ENCODE peak calls at places on chromosomes 16 and 17, in five cellular contexts. One of them, this sample, is unnamed.

GRCh38 chr17:81511800-81512559 is 619 bp downstream of the ACTG1 start:
- DNase-seq in H1: no peak
- DNase-seq in GM12878: no peak
- DNase-seq in HepG2: no peak
- DNase-seq in K562: no peak
- DNase-seq in this sample: no peak

GRCh38 chr16:81486555-81487061 is 42.0 kb downstream of the CMIP start:
- DNase-seq in GM12878: no peak
- DNase-seq in K562: no peak
- DNase-seq in HepG2: no peak
- DNase-seq in H1: no peak
- DNase-seq in this sample: no peak

GRCh38 chr16:2236362-2237075 is at the start of gene DNASE1L2:
- DNase-seq in K562: no peak
- DNase-seq in GM12878: no peak
- DNase-seq in H1: no peak
- DNase-seq in HepG2: no peak
- DNase-seq in this sample: no peak

GRCh38 chr16:56424791-56425438 is 430 bp downstream of the AMFR start:
- DNase-seq in HepG2: no peak
- DNase-seq in GM12878: no peak
- DNase-seq in H1: no peak
- DNase-seq in K562: peak; percentile 44
- DNase-seq in this sample: no peak

GRCh38 chr17:38892083-38892482 is 22.2 kb downstream of the LASP1 start:
- DNase-seq in GM12878: no peak
- DNase-seq in H1: no peak
- DNase-seq in HepG2: no peak
- DNase-seq in K562: no peak
- DNase-seq in this sample: no peak

GRCh38 chr16:252366-253337 is 18.0 kb downstream of the FAM234A start:
- DNase-seq in GM12878: peak; percentile 40
- DNase-seq in HepG2: no peak
- DNase-seq in K562: peak; percentile 79
- DNase-seq in H1: no peak
- DNase-seq in this sample: no peak

GRCh38 chr17:77948690-77949114 is 9.8 kb upstream of the TNRC6C start:
- DNase-seq in H1: no peak
- DNase-seq in K562: no peak
- DNase-seq in HepG2: peak; percentile 53
- DNase-seq in GM12878: no peak
- DNase-seq in this sample: peak; percentile 51

GRCh38 chr17:40382251-40382650 is 17.7 kb upstream of the GJD3 start:
- DNase-seq in H1: no peak
- DNase-seq in K562: no peak
- DNase-seq in GM12878: no peak
- DNase-seq in HepG2: no peak
- DNase-seq in this sample: no peak

GRCh38 chr17:45953561-45953960 is 45.5 kb upstream of the STH start:
- DNase-seq in H1: no peak
- DNase-seq in HepG2: no peak
- DNase-seq in GM12878: no peak
- DNase-seq in K562: no peak
- DNase-seq in this sample: no peak

GRCh38 chr17:10210151-10210574 is 11.8 kb upstream of the GAS7 start:
- DNase-seq in GM12878: no peak
- DNase-seq in K562: no peak
- DNase-seq in H1: peak; percentile 31
- DNase-seq in HepG2: no peak
- DNase-seq in this sample: no peak

GRCh38 chr16:20740007-20740883 is 1.4 kb downstream of the THUMPD1 start:
- DNase-seq in K562: no peak
- DNase-seq in H1: no peak
- DNase-seq in GM12878: no peak
- DNase-seq in HepG2: peak; percentile 19
- DNase-seq in this sample: no peak

GRCh38 chr17:55479903-55480302 is 31.3 kb downstream of the SMIM36 start:
- DNase-seq in K562: no peak
- DNase-seq in HepG2: no peak
- DNase-seq in GM12878: no peak
- DNase-seq in H1: no peak
- DNase-seq in this sample: no peak

GRCh38 chr16:867421-868385 is 67.2 kb upstream of the GNG13 start:
- DNase-seq in H1: no peak
- DNase-seq in HepG2: no peak
- DNase-seq in GM12878: no peak
- DNase-seq in K562: no peak
- DNase-seq in this sample: no peak

GRCh38 chr17:19389386-19389785 is 2.4 kb upstream of the MFAP4 start:
- DNase-seq in H1: no peak
- DNase-seq in K562: no peak
- DNase-seq in GM12878: no peak
- DNase-seq in HepG2: no peak
- DNase-seq in this sample: no peak

GRCh38 chr17:35684046-35684802 is 47.2 kb upstream of the RASL10B start:
- DNase-seq in H1: peak; percentile 29
- DNase-seq in GM12878: no peak
- DNase-seq in HepG2: no peak
- DNase-seq in K562: no peak
- DNase-seq in this sample: no peak

GRCh38 chr17:80116923-80117380 is 15.6 kb downstream of the GAA start:
- DNase-seq in H1: no peak
- DNase-seq in K562: no peak
- DNase-seq in HepG2: no peak
- DNase-seq in GM12878: no peak
- DNase-seq in this sample: no peak

GRCh38 chr17:80023261-80024205 is 12.1 kb downstream of the TBC1D16 start:
- DNase-seq in GM12878: no peak
- DNase-seq in K562: no peak
- DNase-seq in H1: no peak
- DNase-seq in HepG2: peak; percentile 95
- DNase-seq in this sample: no peak

GRCh38 chr17:6078370-6078950 is 8.3 kb downstream of the WSCD1 start:
- DNase-seq in HepG2: no peak
- DNase-seq in H1: no peak
- DNase-seq in K562: no peak
- DNase-seq in GM12878: no peak
- DNase-seq in this sample: no peak

GRCh38 chr17:6457688-6458190 is 13.5 kb downstream of the PIMREG start:
- DNase-seq in H1: no peak
- DNase-seq in GM12878: no peak
- DNase-seq in HepG2: peak; percentile 12
- DNase-seq in K562: no peak
- DNase-seq in this sample: no peak

GRCh38 chr16:15539197-15539596 is 103.8 kb downstream of the MARF1 start:
- DNase-seq in GM12878: no peak
- DNase-seq in H1: no peak
- DNase-seq in HepG2: peak; percentile 49
- DNase-seq in K562: peak; percentile 66
- DNase-seq in this sample: peak; percentile 43

GRCh38 chr16:89945654-89946053 is 2.9 kb upstream of the DEF8 start:
- DNase-seq in HepG2: no peak
- DNase-seq in GM12878: no peak
- DNase-seq in K562: no peak
- DNase-seq in H1: no peak
- DNase-seq in this sample: no peak

GRCh38 chr17:63626551-63627228 is 4.5 kb downstream of the MAP3K3 start:
- DNase-seq in K562: no peak
- DNase-seq in GM12878: no peak
- DNase-seq in H1: no peak
- DNase-seq in HepG2: no peak
- DNase-seq in this sample: no peak

GRCh38 chr16:66871840-66872239 is 8.5 kb upstream of the PDP2 start:
- DNase-seq in GM12878: no peak
- DNase-seq in HepG2: no peak
- DNase-seq in K562: no peak
- DNase-seq in H1: no peak
- DNase-seq in this sample: no peak

GRCh38 chr16:16016388-16016964 is 67.1 kb downstream of the ABCC1 start:
- DNase-seq in HepG2: no peak
- DNase-seq in GM12878: no peak
- DNase-seq in H1: no peak
- DNase-seq in K562: no peak
- DNase-seq in this sample: no peak

DNA sequence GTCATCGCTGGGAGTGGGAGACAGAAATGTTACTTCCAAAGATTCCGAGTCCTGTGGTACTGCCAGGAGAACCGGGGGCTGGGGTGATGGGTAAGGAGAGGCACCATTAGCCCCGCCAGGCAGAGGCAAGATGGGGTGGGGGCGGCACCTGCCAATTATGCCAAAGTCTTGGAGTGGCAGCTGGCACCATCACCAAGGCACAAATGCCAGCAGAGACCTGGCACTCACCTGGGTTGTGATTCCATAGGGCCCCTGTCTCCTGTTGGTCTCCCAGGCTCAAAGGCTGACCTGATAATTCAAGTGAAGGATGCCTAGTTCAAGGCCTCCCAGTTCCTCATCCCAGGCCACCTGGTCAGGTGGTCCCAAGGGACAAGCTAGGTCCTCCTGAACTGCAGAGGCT is 7.6 kb downstream of the NXPH3 start:
- DNase-seq in H1: no peak
- DNase-seq in GM12878: no peak
- DNase-seq in HepG2: no peak
- DNase-seq in K562: no peak
- DNase-seq in this sample: no peak
- TF ChIP-seq YY1 in H1: no peak
- TF ChIP-seq YY1 in GM12878: no peak
- TF ChIP-seq YY1 in HepG2: no peak
- TF ChIP-seq YY1 in K562: no peak
- TF ChIP-seq YY1 in this sample: no peak

GRCh38 chr17:37259030-37259735 is 116.6 kb upstream of the C17orf78 start:
- DNase-seq in K562: no peak
- DNase-seq in H1: no peak
- DNase-seq in HepG2: no peak
- DNase-seq in GM12878: no peak
- DNase-seq in this sample: no peak
- TF ChIP-seq SP1 in K562: no peak
- TF ChIP-seq SP1 in H1: no peak
- TF ChIP-seq SP1 in HepG2: no peak
- TF ChIP-seq SP1 in GM12878: no peak
- TF ChIP-seq SP1 in this sample: no peak

GRCh38 chr17:42659079-42659931 is at the start of gene TUBG2:
- DNase-seq in K562: no peak
- DNase-seq in HepG2: peak; percentile 92
- DNase-seq in GM12878: no peak
- DNase-seq in H1: peak; percentile 89
- DNase-seq in this sample: peak; percentile 80
- TF ChIP-seq POLR2A in K562: no peak
- TF ChIP-seq POLR2A in HepG2: peak; percentile 74
- TF ChIP-seq POLR2A in GM12878: peak; percentile 73
- TF ChIP-seq POLR2A in H1: no peak
- TF ChIP-seq POLR2A in this sample: peak; percentile 94

GRCh38 chr17:946510-947236 is 32.9 kb downstream of the NXN start:
- DNase-seq in H1: no peak
- DNase-seq in GM12878: no peak
- DNase-seq in HepG2: no peak
- DNase-seq in K562: no peak
- DNase-seq in this sample: no peak

GRCh38 chr17:949623-950338 is 29.8 kb downstream of the NXN start:
- DNase-seq in H1: no peak
- DNase-seq in GM12878: no peak
- DNase-seq in K562: no peak
- DNase-seq in HepG2: no peak
- DNase-seq in this sample: no peak

GRCh38 chr17:948284-948852 is 31.2 kb downstream of the NXN start:
- DNase-seq in HepG2: no peak
- DNase-seq in K562: no peak
- DNase-seq in GM12878: no peak
- DNase-seq in H1: no peak
- DNase-seq in this sample: no peak

GRCh38 chr17:944266-944665 is 35.3 kb downstream of the NXN start:
- DNase-seq in H1: no peak
- DNase-seq in HepG2: no peak
- DNase-seq in GM12878: no peak
- DNase-seq in K562: no peak
- DNase-seq in this sample: no peak

GRCh38 chr17:945672-946071 is 33.9 kb downstream of the NXN start:
- DNase-seq in H1: no peak
- DNase-seq in GM12878: no peak
- DNase-seq in HepG2: no peak
- DNase-seq in K562: no peak
- DNase-seq in this sample: no peak
- TF ChIP-seq YY1 in H1: no peak
- TF ChIP-seq YY1 in GM12878: no peak
- TF ChIP-seq YY1 in HepG2: no peak
- TF ChIP-seq YY1 in K562: no peak
- TF ChIP-seq YY1 in this sample: no peak

GRCh38 chr17:82959242-82959930 is 119.6 kb upstream of the ZNF750 start:
- DNase-seq in GM12878: no peak
- DNase-seq in HepG2: no peak
- DNase-seq in K562: no peak
- DNase-seq in H1: no peak
- DNase-seq in this sample: no peak
- TF ChIP-seq SP1 in GM12878: no peak
- TF ChIP-seq SP1 in HepG2: no peak
- TF ChIP-seq SP1 in K562: no peak
- TF ChIP-seq SP1 in H1: no peak
- TF ChIP-seq SP1 in this sample: no peak

DNA sequence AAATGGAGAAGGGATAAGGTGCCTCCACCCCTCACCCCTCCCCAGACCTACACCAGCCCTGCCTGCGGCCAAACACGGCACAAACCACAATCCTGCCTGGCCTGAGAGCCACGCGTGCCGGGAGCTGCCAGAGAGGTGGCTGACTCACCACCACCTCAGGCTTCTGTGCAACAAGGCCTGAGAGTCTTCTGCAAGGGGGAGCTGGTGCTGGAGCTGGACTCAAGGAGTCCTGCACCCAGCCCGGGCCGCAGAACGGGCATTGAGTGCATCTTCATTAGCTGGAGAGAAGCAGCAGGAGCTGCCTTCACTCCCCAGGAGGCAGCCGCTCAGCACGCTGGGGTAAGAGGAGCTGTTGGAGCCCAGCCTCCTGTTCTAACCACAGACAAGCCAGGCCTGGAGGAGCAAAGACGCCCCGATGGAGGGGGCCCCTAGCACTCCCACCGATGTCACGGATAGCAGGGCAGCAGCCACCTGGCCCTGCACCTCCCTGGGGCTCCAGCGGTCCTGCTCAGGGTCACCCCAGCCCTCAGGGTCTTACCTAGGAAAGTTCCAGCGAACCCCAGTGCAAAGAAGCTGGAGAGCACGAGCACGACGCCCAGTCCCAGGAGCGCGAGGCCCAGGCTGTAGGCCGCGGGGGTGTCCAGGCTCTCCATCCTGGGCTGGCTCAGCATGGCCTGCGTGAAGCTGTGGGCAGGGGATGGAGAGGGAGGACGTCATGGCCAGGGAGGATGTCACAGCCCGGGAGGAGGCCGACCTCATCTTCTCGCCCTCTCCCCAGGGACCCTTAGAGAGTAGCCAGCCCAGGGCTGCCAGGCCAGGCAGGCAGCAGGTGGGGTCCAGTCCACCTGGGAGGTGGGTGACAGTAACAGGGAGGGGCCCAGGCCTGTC is 16.0 kb upstream of the RASD1 start:
- DNase-seq in H1: no peak
- DNase-seq in K562: no peak
- DNase-seq in HepG2: no peak
- DNase-seq in GM12878: no peak
- DNase-seq in this sample: no peak
- TF ChIP-seq POLR2A in H1: no peak
- TF ChIP-seq POLR2A in K562: no peak
- TF ChIP-seq POLR2A in HepG2: no peak
- TF ChIP-seq POLR2A in GM12878: no peak
- TF ChIP-seq POLR2A in this sample: no peak

GRCh38 chr17:51165680-51166197 is 472 bp upstream of the NME2 start:
- DNase-seq in K562: no peak
- DNase-seq in GM12878: no peak
- DNase-seq in H1: no peak
- DNase-seq in HepG2: no peak
- DNase-seq in this sample: no peak
- TF ChIP-seq YY1 in K562: no peak
- TF ChIP-seq YY1 in GM12878: no peak
- TF ChIP-seq YY1 in H1: no peak
- TF ChIP-seq YY1 in HepG2: no peak
- TF ChIP-seq YY1 in this sample: no peak

This sample was measured in HCT116.